ENCODE peak calls at places on chromosomes 5 and 9, in eight cellular contexts. T, X, Z, O, E, N, R and S are unnamed samples.

GRCh38 chr9:119961774-119962408 is 592.7 kb upstream of the BRINP1 start:
- DNase-seq in T (no peak), X (no peak), Z (peak; percentile 27), O (no peak), E (peak; percentile 68), N (no peak), R (peak; percentile 5), S (no peak)

GRCh38 chr9:123339666-123340414 is 16.2 kb upstream of the CRB2 start:
- DNase-seq in T (no peak), X (no peak), Z (no peak), O (no peak), E (no peak), N (no peak), R (peak; percentile 21), S (no peak)

GRCh38 chr9:114206221-114206760 is 51.0 kb downstream of the COL27A1 start:
- DNase-seq in T (no peak), X (no peak), Z (no peak), O (no peak), E (no peak), N (no peak), R (no peak), S (no peak)

GRCh38 chr5:36690041-36690941 is 83.9 kb downstream of the SLC1A3 start:
- DNase-seq in T (peak; percentile 57), X (peak; percentile 79), Z (peak; percentile 81), O (peak; percentile 10), E (peak; percentile 74), N (peak; percentile 61), R (peak; percentile 77), S (peak; percentile 41)

GRCh38 chr5:17895296-17896058 is 261.2 kb downstream of the TAF11L14 start:
- DNase-seq in T (peak; percentile 60), X (no peak), Z (no peak), O (no peak), E (no peak), N (no peak), R (no peak), S (no peak)

GRCh38 chr5:35799751-35800150 is 56.9 kb upstream of the IL7R start:
- DNase-seq in T (no peak), X (no peak), Z (no peak), O (no peak), E (no peak), N (no peak), R (no peak), S (no peak)

GRCh38 chr9:133256686-133257091 is 18.3 kb downstream of the ABO start:
- DNase-seq in T (no peak), X (no peak), Z (no peak), O (no peak), E (no peak), N (no peak), R (no peak), S (no peak)

GRCh38 chr5:138520971-138521370 is 22.1 kb downstream of the ETF1 start:
- DNase-seq in T (no peak), X (no peak), Z (no peak), O (no peak), E (no peak), N (no peak), R (no peak), S (no peak)